ENCODE peak calls at places on chromosomes 3 and 15, in four cellular contexts. R, G, W and S are unnamed samples.

GRCh38 chr3:190424478-190425439 is 24.9 kb downstream of the TMEM207 start:
- DNase-seq in W (peak), R (peak), G (peak), S (no peak)

GRCh38 chr3:10280177-10280529 is 12.6 kb downstream of the GHRL start:
- DNase-seq in G (no peak), W (no peak), R (no peak), S (no peak)

GRCh38 chr3:112334709-112335108 is 1.8 kb downstream of the CD200 start:
- DNase-seq in R (no peak), W (no peak), G (no peak), S (no peak)

GRCh38 chr3:116607205-116607604 is 102.4 kb upstream of the TUSC7 start:
- DNase-seq in G (no peak), R (no peak), W (no peak), S (no peak)

GRCh38 chr3:127736801-127737539 is 64.2 kb downstream of the ABTB1 start:
- DNase-seq in R (no peak), W (no peak), G (no peak), S (no peak)

GRCh38 chr15:52005748-52006701 is 13.0 kb upstream of the MAPK6 start:
- DNase-seq in W (peak), G (peak), R (no peak), S (no peak)

GRCh38 chr3:145902166-145902565 is 258.8 kb downstream of the PLOD2 start:
- DNase-seq in R (no peak), G (no peak), W (peak), S (no peak)

GRCh38 chr3:56879453-56880224 is 77.9 kb upstream of the ARHGEF3 start:
- DNase-seq in R (no peak), W (no peak), G (no peak), S (no peak)

GRCh38 chr15:77173487-77173886 is 102.6 kb upstream of the TSPAN3 start:
- DNase-seq in R (no peak), G (no peak), W (no peak), S (no peak)

GRCh38 chr3:123085293-123085949 is 18.6 kb downstream of the PDIA5 start:
- DNase-seq in W (no peak), G (no peak), R (no peak), S (no peak)

GRCh38 chr3:89108154-89108553 is 733 bp downstream of the EPHA3 start:
- DNase-seq in G (no peak), W (no peak), R (no peak), S (no peak)

GRCh38 chr15:42118650-42119531 is 24.5 kb upstream of the PLA2G4D start:
- DNase-seq in G (no peak), R (no peak), W (no peak), S (no peak)